ENCODE peak calls at places on chromosomes 16 and 17, in five cellular contexts. K, U, F, O and C are unnamed samples. For H3K9me3 and H3K4me1, the result is how much of the 10 kb centered on the place peaks cover.

GRCh38 chr16:88936008-88936912 is 40.7 kb downstream of the CBFA2T3 start:
- DNase-seq in K (no peak), U (peak), F (peak), O (no peak), C (no peak)

GRCh38 chr16:72415379-72415778 is 243.4 kb upstream of the PMFBP1 start:
- DNase-seq in K (no peak), U (no peak), F (no peak), O (no peak), C (no peak)

GRCh38 chr17:44362964-44363612 is 565 bp downstream of the FAM171A2 start:
- DNase-seq in K (no peak), U (no peak), F (peak), O (peak), C (peak)

GRCh38 chr16:80913397-80913796 is 93.3 kb downstream of the CMC2 start:
- DNase-seq in K (no peak), U (no peak), F (no peak), O (no peak), C (no peak)

GRCh38 chr17:44587339-44587738 is 30.1 kb downstream of the FZD2 start:
- DNase-seq in K (no peak), U (peak), F (no peak), O (peak), C (peak)

GRCh38 chr17:2485970-2486369 is 25.7 kb downstream of the METTL16 start:
- DNase-seq in K (no peak), U (no peak), F (no peak), O (no peak), C (no peak)

GRCh38 chr17:27082023-27082774 is 211.7 kb upstream of the WSB1 start:
- DNase-seq in K (no peak), U (no peak), F (no peak), O (no peak), C (no peak)

GRCh38 chr17:45146616-45147101 is 1.6 kb upstream of the HEXIM1 start:
- DNase-seq in K (no peak), U (peak), F (peak), O (no peak), C (no peak)

GRCh38 chr17:15309793-15310192 is 31.6 kb downstream of the TEKT3 start:
- DNase-seq in K (no peak), U (no peak), F (no peak), O (no peak), C (no peak)

GRCh38 chr16:50207652-50208051 is 54.5 kb downstream of the TENT4B start:
- DNase-seq in K (no peak), U (no peak), F (no peak), O (no peak), C (no peak)

GRCh38 chr16:11619327-11619851 is 32.7 kb upstream of the LITAF start:
- DNase-seq in K (peak), U (no peak), F (peak), O (no peak), C (no peak)

GRCh38 chr17:44877121-44877520 is 22.1 kb downstream of the EFTUD2 start:
- DNase-seq in K (no peak), U (no peak), F (no peak), O (no peak), C (no peak)

GRCh38 chr16:53457670-53458069 is 23.4 kb downstream of the RBL2 start:
- DNase-seq in K (peak), U (no peak), F (peak), O (no peak), C (no peak)

GRCh38 chr16:7086842-7087616 is 245.6 kb upstream of the RBFOX1 start:
- DNase-seq in K (no peak), U (peak), F (no peak), O (peak), C (peak)

GRCh38 chr16:82192665-82193064 is 22.6 kb upstream of the MPHOSPH6 start:
- DNase-seq in K (no peak), U (no peak), F (peak), O (no peak), C (no peak)

GRCh38 chr17:31621566-31621965 is 230.1 kb downstream of the RAB11FIP4 start:
- DNase-seq in K (no peak), U (no peak), F (no peak), O (no peak), C (no peak)
- H3K9me3 ChIP-seq in K (under half), U (under half), F (under half), O (under half), C (under half)

DNA sequence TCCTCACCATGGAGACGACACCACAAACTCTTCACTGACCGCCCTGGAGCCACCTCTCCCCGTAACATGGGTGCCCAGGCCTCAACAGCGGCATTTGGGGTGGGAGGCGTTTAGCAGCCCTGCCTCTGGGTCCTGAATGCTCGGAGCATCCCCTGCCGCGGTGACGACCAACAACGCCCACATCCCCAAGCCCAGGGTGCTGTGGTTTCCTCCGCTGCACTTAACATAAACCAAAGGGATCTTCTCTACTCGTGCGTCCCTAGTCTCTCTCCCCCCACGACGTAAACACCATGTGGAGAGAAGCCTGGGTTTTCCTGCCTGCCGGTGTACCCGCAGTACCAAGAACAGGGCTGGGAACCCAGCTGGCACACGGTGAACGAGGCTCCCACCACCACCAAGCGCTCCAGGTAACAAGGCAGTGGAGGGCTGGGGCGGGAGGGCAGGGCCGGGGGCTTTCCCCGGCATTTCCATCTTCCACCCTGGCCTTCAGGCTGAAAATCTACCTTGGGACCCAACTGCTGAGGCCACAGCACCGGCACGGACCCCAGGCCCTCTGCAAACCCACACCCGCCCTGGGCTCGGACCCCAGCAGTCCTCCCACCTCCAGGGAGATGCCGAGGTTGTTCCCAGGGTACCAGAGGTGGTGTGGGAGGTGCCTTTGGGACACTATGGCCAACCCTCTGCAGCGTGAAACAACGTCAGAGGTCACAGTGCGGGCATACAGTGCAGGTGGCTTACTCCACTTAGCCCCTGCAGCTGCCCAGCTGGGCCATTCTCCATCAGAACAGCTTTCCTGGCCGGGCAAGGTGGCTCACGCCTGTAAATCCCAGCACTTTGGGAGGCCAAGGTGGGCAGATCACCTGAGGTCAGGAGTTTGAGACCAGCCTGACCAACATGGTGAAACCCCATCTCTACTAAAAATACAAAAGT is 54.3 kb downstream of the TIMM22 start:
- DNase-seq in K (no peak), U (no peak), F (no peak), O (no peak), C (no peak)
- H3K4me1 ChIP-seq in K (under half), U (under half), F (under half), O (under half), C (under half)

GRCh38 chr16:85569039-85569614 is 44.0 kb upstream of the GSE1 start:
- DNase-seq in K (no peak), U (no peak), F (no peak), O (no peak), C (no peak)
- H3K4me3 ChIP-seq in K (no peak), U (no peak), F (no peak), O (no peak), C (no peak)

GRCh38 chr16:25317732-25318316 is 60.2 kb upstream of the ZKSCAN2 start:
- DNase-seq in K (no peak), U (no peak), F (no peak), O (no peak), C (no peak)
- H3K9me3 ChIP-seq in K (under half), U (under half), F (under half), O (under half), C (under half)

GRCh38 chr16:86403541-86404163 is 106.7 kb upstream of the FOXF1 start:
- DNase-seq in K (no peak), U (no peak), F (no peak), O (no peak), C (no peak)

GRCh38 chr16:86403056-86403455 is 107.3 kb upstream of the FOXF1 start:
- DNase-seq in K (no peak), U (no peak), F (no peak), O (no peak), C (no peak)

GRCh38 chr16:86406056-86406455 is 104.3 kb upstream of the FOXF1 start:
- DNase-seq in K (no peak), U (no peak), F (no peak), O (no peak), C (no peak)

GRCh38 chr16:86405319-86405718 is 105.0 kb upstream of the FOXF1 start:
- DNase-seq in K (no peak), U (no peak), F (no peak), O (no peak), C (no peak)

DNA sequence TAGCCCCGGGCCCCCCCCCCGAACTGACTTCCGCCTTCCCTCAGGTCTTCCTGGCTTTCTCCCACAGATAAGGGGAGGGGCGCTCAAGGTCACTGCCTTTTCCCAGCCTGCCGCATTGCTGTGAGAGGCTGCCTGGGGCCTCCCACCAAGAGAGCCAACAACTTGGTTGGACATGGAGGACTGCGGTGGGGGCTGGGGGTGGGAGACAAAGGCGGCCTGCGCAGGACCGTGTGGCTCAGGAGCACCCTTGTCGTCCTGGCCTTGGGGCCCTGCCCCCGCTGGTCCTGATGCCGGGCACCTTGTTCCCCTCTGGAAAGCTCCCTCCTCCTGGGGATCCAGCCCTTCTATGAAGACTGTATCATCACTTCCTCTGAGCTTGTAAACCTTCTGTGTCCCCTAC is 105.6 kb upstream of the FOXF1 start:
- DNase-seq in K (no peak), U (no peak), F (no peak), O (no peak), C (no peak)
- H3K4me1 ChIP-seq in K (under half), U (under half), F (under half), O (under half), C (under half)

GRCh38 chr16:70644763-70645597 is 1.4 kb upstream of the IL34 start:
- DNase-seq in K (no peak), U (no peak), F (peak), O (no peak), C (no peak)
- H3K4me3 ChIP-seq in K (no peak), U (no peak), F (no peak), O (no peak), C (no peak)

GRCh38 chr17:923633-924032 is 55.9 kb downstream of the NXN start:
- DNase-seq in K (no peak), U (no peak), F (no peak), O (no peak), C (no peak)

GRCh38 chr17:921161-921560 is 58.4 kb downstream of the NXN start:
- DNase-seq in K (no peak), U (no peak), F (no peak), O (no peak), C (no peak)

GRCh38 chr17:927611-928461 is 51.7 kb downstream of the NXN start:
- DNase-seq in K (no peak), U (no peak), F (no peak), O (peak), C (peak)

GRCh38 chr17:925846-926245 is 53.7 kb downstream of the NXN start:
- DNase-seq in K (no peak), U (no peak), F (no peak), O (no peak), C (no peak)

DNA sequence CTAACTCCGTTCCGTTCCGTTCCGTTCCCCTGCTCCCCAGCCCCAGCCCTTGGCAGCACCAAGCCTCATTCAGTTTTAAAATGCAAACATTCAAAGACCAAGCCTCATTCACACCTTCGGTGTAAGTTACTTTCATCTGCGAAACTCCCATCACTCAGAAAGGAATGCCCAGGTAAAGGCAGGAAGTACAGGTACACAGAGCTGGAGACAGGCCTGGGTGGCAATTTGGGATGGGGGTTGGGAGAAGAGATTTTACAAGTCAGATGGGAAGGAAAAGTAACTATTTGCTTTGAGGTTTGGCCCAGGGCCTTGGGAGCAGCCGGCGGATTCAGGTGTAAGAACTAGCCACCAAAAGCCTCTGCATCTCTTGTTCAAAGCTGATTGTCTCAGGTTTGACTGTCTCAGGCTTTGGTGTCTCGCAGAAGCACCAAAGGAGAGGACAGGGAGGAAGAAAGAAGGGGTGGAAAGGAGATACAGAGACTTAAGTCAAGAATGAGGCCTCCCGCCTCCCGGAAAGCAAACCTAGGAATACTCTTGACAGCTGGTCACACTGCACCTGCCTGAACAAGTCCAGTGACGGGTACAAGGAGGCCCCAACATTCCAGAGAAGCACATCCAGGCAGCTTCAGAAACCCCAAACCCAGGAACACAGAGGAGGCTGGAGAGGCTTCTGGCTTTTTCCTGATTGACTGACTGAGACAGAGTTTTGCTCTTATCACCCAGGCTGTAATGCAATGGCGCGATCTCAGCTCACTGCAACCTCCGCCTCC is 54.7 kb downstream of the NXN start:
- DNase-seq in K (no peak), U (no peak), F (no peak), O (no peak), C (peak)
- H3K9me3 ChIP-seq in K (under half), U (under half), F (under half), O (under half), C (under half)

GRCh38 chr17:59375858-59376257 is 44.4 kb downstream of the YPEL2 start:
- DNase-seq in K (no peak), U (no peak), F (peak), O (no peak), C (no peak)
- H3K4me1 ChIP-seq in K (half or more), U (half or more), F (under half), O (under half), C (under half)

DNA sequence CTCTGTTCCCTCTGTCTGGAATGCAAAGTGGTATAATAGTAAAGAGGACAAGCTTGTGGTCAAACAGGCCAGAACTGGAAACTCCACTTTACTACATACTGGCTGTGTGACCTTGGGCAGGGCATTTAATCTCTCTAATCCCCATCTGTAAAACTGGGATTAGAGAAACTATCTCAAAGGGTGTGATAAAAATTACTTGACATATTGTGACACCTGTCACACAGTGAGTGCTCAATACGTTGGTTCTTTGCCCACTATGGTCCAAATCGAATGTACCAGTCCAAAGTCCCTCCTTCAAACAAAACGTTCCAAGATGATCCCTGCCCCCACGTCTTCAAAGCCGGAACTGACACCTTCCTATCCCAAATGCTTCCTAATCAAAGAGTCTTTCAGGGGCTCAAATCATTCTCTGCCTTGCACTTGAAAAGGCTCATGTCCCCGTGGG is 734 bp downstream of the PGAP3 start:
- DNase-seq in K (no peak), U (no peak), F (no peak), O (no peak), C (no peak)
- H3K4me3 ChIP-seq in K (peak), U (peak), F (peak), O (peak), C (peak)